ENCODE peak calls at places on chromosomes 1 and 21, in eight cellular contexts. One of them, this sample, is unnamed.

GRCh38 chr21:31730687-31731111 is 1.2 kb downstream of the SCAF4 start:
- DNase-seq in GM04504: no peak
- DNase-seq in fibroblast of lung: no peak
- DNase-seq in EH: no peak
- DNase-seq in cardiac fibroblast: peak
- DNase-seq in CD8-positive, alpha-beta memory T cell: no peak
- DNase-seq in HFFc6: peak
- DNase-seq in EL: no peak
- DNase-seq in this sample: no peak

GRCh38 chr1:214123061-214123784 is 135.4 kb downstream of the PROX1 start:
- DNase-seq in cardiac fibroblast: peak
- DNase-seq in EH: peak
- DNase-seq in GM04504: peak
- DNase-seq in EL: peak
- DNase-seq in HFFc6: peak
- DNase-seq in CD8-positive, alpha-beta memory T cell: no peak
- DNase-seq in fibroblast of lung: peak
- DNase-seq in this sample: no peak

GRCh38 chr1:5200006-5200405 is 545.6 kb downstream of the AJAP1 start:
- DNase-seq in cardiac fibroblast: no peak
- DNase-seq in fibroblast of lung: no peak
- DNase-seq in GM04504: no peak
- DNase-seq in CD8-positive, alpha-beta memory T cell: no peak
- DNase-seq in EH: no peak
- DNase-seq in EL: no peak
- DNase-seq in HFFc6: no peak
- DNase-seq in this sample: no peak

GRCh38 chr1:62967031-62967430 is 183.1 kb downstream of the ATG4C start:
- DNase-seq in EL: no peak
- DNase-seq in fibroblast of lung: no peak
- DNase-seq in EH: no peak
- DNase-seq in cardiac fibroblast: no peak
- DNase-seq in HFFc6: no peak
- DNase-seq in GM04504: no peak
- DNase-seq in CD8-positive, alpha-beta memory T cell: no peak
- DNase-seq in this sample: no peak

GRCh38 chr1:230620666-230621065 is 21.6 kb upstream of the COG2 start:
- DNase-seq in EH: no peak
- DNase-seq in cardiac fibroblast: no peak
- DNase-seq in CD8-positive, alpha-beta memory T cell: no peak
- DNase-seq in GM04504: no peak
- DNase-seq in fibroblast of lung: no peak
- DNase-seq in HFFc6: no peak
- DNase-seq in EL: no peak
- DNase-seq in this sample: no peak

GRCh38 chr1:42146916-42147320 is 6.3 kb upstream of the GUCA2B start:
- DNase-seq in EH: peak
- DNase-seq in GM04504: peak
- DNase-seq in fibroblast of lung: peak
- DNase-seq in HFFc6: peak
- DNase-seq in CD8-positive, alpha-beta memory T cell: peak
- DNase-seq in cardiac fibroblast: peak
- DNase-seq in EL: peak
- DNase-seq in this sample: peak

GRCh38 chr1:64886877-64887276 is 79.5 kb downstream of the JAK1 start:
- DNase-seq in GM04504: no peak
- DNase-seq in EH: no peak
- DNase-seq in EL: no peak
- DNase-seq in HFFc6: no peak
- DNase-seq in CD8-positive, alpha-beta memory T cell: no peak
- DNase-seq in cardiac fibroblast: no peak
- DNase-seq in fibroblast of lung: no peak
- DNase-seq in this sample: no peak

GRCh38 chr1:107862064-107862463 is 102.9 kb downstream of the VAV3 start:
- DNase-seq in fibroblast of lung: no peak
- DNase-seq in HFFc6: no peak
- DNase-seq in EH: no peak
- DNase-seq in cardiac fibroblast: peak
- DNase-seq in EL: no peak
- DNase-seq in GM04504: no peak
- DNase-seq in CD8-positive, alpha-beta memory T cell: no peak
- DNase-seq in this sample: peak

GRCh38 chr1:169044296-169044695 is 62.2 kb upstream of the ATP1B1 start:
- DNase-seq in fibroblast of lung: no peak
- DNase-seq in EH: no peak
- DNase-seq in HFFc6: no peak
- DNase-seq in CD8-positive, alpha-beta memory T cell: peak
- DNase-seq in GM04504: no peak
- DNase-seq in EL: peak
- DNase-seq in cardiac fibroblast: no peak
- DNase-seq in this sample: no peak

GRCh38 chr1:16717174-16718108 is 22.9 kb upstream of the RNU1-4 start:
- DNase-seq in CD8-positive, alpha-beta memory T cell: no peak
- DNase-seq in fibroblast of lung: no peak
- DNase-seq in EH: no peak
- DNase-seq in GM04504: no peak
- DNase-seq in cardiac fibroblast: no peak
- DNase-seq in EL: peak
- DNase-seq in HFFc6: peak
- DNase-seq in this sample: no peak

GRCh38 chr1:119219711-119220110 is 79.3 kb upstream of the WARS2 start:
- DNase-seq in CD8-positive, alpha-beta memory T cell: no peak
- DNase-seq in fibroblast of lung: no peak
- DNase-seq in HFFc6: no peak
- DNase-seq in GM04504: no peak
- DNase-seq in EL: no peak
- DNase-seq in EH: no peak
- DNase-seq in cardiac fibroblast: no peak
- DNase-seq in this sample: no peak

GRCh38 chr1:6246497-6247295 is 2.7 kb downstream of the HES3 start:
- DNase-seq in EL: peak
- DNase-seq in CD8-positive, alpha-beta memory T cell: peak
- DNase-seq in fibroblast of lung: peak
- DNase-seq in GM04504: no peak
- DNase-seq in HFFc6: peak
- DNase-seq in cardiac fibroblast: peak
- DNase-seq in EH: peak
- DNase-seq in this sample: peak

GRCh38 chr1:179599623-179600249 is 8.1 kb downstream of the TDRD5 start:
- DNase-seq in EL: peak
- DNase-seq in fibroblast of lung: peak
- DNase-seq in EH: peak
- DNase-seq in GM04504: no peak
- DNase-seq in HFFc6: peak
- DNase-seq in CD8-positive, alpha-beta memory T cell: no peak
- DNase-seq in cardiac fibroblast: peak
- DNase-seq in this sample: no peak

GRCh38 chr1:204077979-204078696 is 5.2 kb downstream of the SOX13 start:
- DNase-seq in HFFc6: no peak
- DNase-seq in EH: no peak
- DNase-seq in GM04504: no peak
- DNase-seq in fibroblast of lung: peak
- DNase-seq in EL: no peak
- DNase-seq in CD8-positive, alpha-beta memory T cell: no peak
- DNase-seq in cardiac fibroblast: no peak
- DNase-seq in this sample: no peak

GRCh38 chr21:43371786-43372185 is 55.1 kb downstream of the SIK1 start:
- DNase-seq in CD8-positive, alpha-beta memory T cell: no peak
- DNase-seq in EH: no peak
- DNase-seq in GM04504: no peak
- DNase-seq in HFFc6: no peak
- DNase-seq in cardiac fibroblast: no peak
- DNase-seq in fibroblast of lung: no peak
- DNase-seq in EL: no peak
- DNase-seq in this sample: no peak

GRCh38 chr21:14358775-14359174 is 24.2 kb downstream of the HSPA13 start:
- DNase-seq in fibroblast of lung: no peak
- DNase-seq in cardiac fibroblast: peak
- DNase-seq in HFFc6: no peak
- DNase-seq in GM04504: no peak
- DNase-seq in EL: no peak
- DNase-seq in CD8-positive, alpha-beta memory T cell: no peak
- DNase-seq in EH: no peak
- DNase-seq in this sample: no peak

GRCh38 chr1:38815903-38816627 is 43.5 kb downstream of the RRAGC start:
- DNase-seq in HFFc6: no peak
- DNase-seq in GM04504: no peak
- DNase-seq in cardiac fibroblast: no peak
- DNase-seq in fibroblast of lung: no peak
- DNase-seq in EL: no peak
- DNase-seq in CD8-positive, alpha-beta memory T cell: no peak
- DNase-seq in EH: no peak
- DNase-seq in this sample: no peak

GRCh38 chr21:42569732-42570301 is 56.2 kb downstream of the SLC37A1 start:
- DNase-seq in EL: no peak
- DNase-seq in CD8-positive, alpha-beta memory T cell: no peak
- DNase-seq in fibroblast of lung: no peak
- DNase-seq in cardiac fibroblast: no peak
- DNase-seq in HFFc6: no peak
- DNase-seq in EH: no peak
- DNase-seq in GM04504: no peak
- DNase-seq in this sample: no peak

GRCh38 chr1:89632213-89633102 is 462 bp upstream of the LRRC8C start:
- DNase-seq in EH: peak
- DNase-seq in EL: peak
- DNase-seq in GM04504: peak
- DNase-seq in fibroblast of lung: peak
- DNase-seq in CD8-positive, alpha-beta memory T cell: peak
- DNase-seq in HFFc6: peak
- DNase-seq in cardiac fibroblast: peak
- DNase-seq in this sample: peak

GRCh38 chr1:995665-996633 is 3.9 kb downstream of the HES4 start:
- DNase-seq in fibroblast of lung: no peak
- DNase-seq in CD8-positive, alpha-beta memory T cell: no peak
- DNase-seq in GM04504: no peak
- DNase-seq in cardiac fibroblast: no peak
- DNase-seq in EH: no peak
- DNase-seq in EL: no peak
- DNase-seq in HFFc6: no peak
- DNase-seq in this sample: no peak

GRCh38 chr1:220700591-220701179 is 10.5 kb downstream of the C1orf115 start:
- DNase-seq in HFFc6: no peak
- DNase-seq in CD8-positive, alpha-beta memory T cell: no peak
- DNase-seq in GM04504: no peak
- DNase-seq in EH: no peak
- DNase-seq in EL: no peak
- DNase-seq in cardiac fibroblast: no peak
- DNase-seq in fibroblast of lung: no peak
- DNase-seq in this sample: no peak

GRCh38 chr1:41314781-41315481 is 46.3 kb upstream of the FOXO6 start:
- DNase-seq in CD8-positive, alpha-beta memory T cell: no peak
- DNase-seq in EH: peak
- DNase-seq in fibroblast of lung: peak
- DNase-seq in EL: peak
- DNase-seq in GM04504: no peak
- DNase-seq in cardiac fibroblast: peak
- DNase-seq in HFFc6: peak
- DNase-seq in this sample: no peak

GRCh38 chr21:38476385-38476784 is 21.9 kb downstream of the ERG start:
- DNase-seq in EL: no peak
- DNase-seq in fibroblast of lung: no peak
- DNase-seq in cardiac fibroblast: no peak
- DNase-seq in GM04504: no peak
- DNase-seq in EH: no peak
- DNase-seq in CD8-positive, alpha-beta memory T cell: no peak
- DNase-seq in HFFc6: no peak
- DNase-seq in this sample: no peak

GRCh38 chr21:16829532-16829931 is 683.3 kb upstream of the CXADR start:
- DNase-seq in fibroblast of lung: no peak
- DNase-seq in HFFc6: no peak
- DNase-seq in cardiac fibroblast: no peak
- DNase-seq in EH: no peak
- DNase-seq in EL: no peak
- DNase-seq in CD8-positive, alpha-beta memory T cell: no peak
- DNase-seq in GM04504: no peak
- DNase-seq in this sample: no peak

GRCh38 chr1:204523605-204524215 is 7.5 kb downstream of the MDM4 start:
- DNase-seq in HFFc6: no peak
- DNase-seq in GM04504: no peak
- DNase-seq in EH: no peak
- DNase-seq in fibroblast of lung: no peak
- DNase-seq in EL: no peak
- DNase-seq in CD8-positive, alpha-beta memory T cell: no peak
- DNase-seq in cardiac fibroblast: peak
- DNase-seq in this sample: no peak

GRCh38 chr1:7824701-7825100 is 28.2 kb downstream of the UTS2 start:
- DNase-seq in cardiac fibroblast: no peak
- DNase-seq in CD8-positive, alpha-beta memory T cell: no peak
- DNase-seq in GM04504: no peak
- DNase-seq in fibroblast of lung: no peak
- DNase-seq in HFFc6: no peak
- DNase-seq in EL: no peak
- DNase-seq in EH: no peak
- DNase-seq in this sample: no peak

GRCh38 chr1:201138311-201138840 is 11.4 kb upstream of the ASCL5 start:
- DNase-seq in EH: no peak
- DNase-seq in CD8-positive, alpha-beta memory T cell: no peak
- DNase-seq in fibroblast of lung: no peak
- DNase-seq in HFFc6: no peak
- DNase-seq in cardiac fibroblast: no peak
- DNase-seq in EL: no peak
- DNase-seq in GM04504: no peak
- DNase-seq in this sample: no peak

GRCh38 chr21:17442174-17442573 is 70.7 kb upstream of the CXADR start:
- DNase-seq in CD8-positive, alpha-beta memory T cell: no peak
- DNase-seq in EH: no peak
- DNase-seq in EL: no peak
- DNase-seq in fibroblast of lung: no peak
- DNase-seq in GM04504: no peak
- DNase-seq in cardiac fibroblast: no peak
- DNase-seq in HFFc6: no peak
- DNase-seq in this sample: no peak

GRCh38 chr21:43206231-43207042 is 37.6 kb downstream of the CRYAA start:
- DNase-seq in fibroblast of lung: no peak
- DNase-seq in cardiac fibroblast: no peak
- DNase-seq in EH: no peak
- DNase-seq in HFFc6: no peak
- DNase-seq in EL: no peak
- DNase-seq in GM04504: no peak
- DNase-seq in CD8-positive, alpha-beta memory T cell: no peak
- DNase-seq in this sample: no peak

GRCh38 chr1:27719286-27720251 is 6.2 kb upstream of the FAM76A start:
- DNase-seq in fibroblast of lung: peak
- DNase-seq in EH: peak
- DNase-seq in cardiac fibroblast: peak
- DNase-seq in CD8-positive, alpha-beta memory T cell: no peak
- DNase-seq in GM04504: no peak
- DNase-seq in EL: peak
- DNase-seq in HFFc6: peak
- DNase-seq in this sample: no peak

This sample was measured in B cell.